ENCODE peak calls at places on chromosomes 7 and 10, in seven cellular contexts. R is prostate gland, Q is stomach, S is upper lobe of left lung, X is transverse colon, B is esophagus muscularis mucosa, P is K562. F is an unnamed sample.

GRCh38 chr7:75879771-75880184 is 944 bp downstream of the RHBDD2 start:
- DNase-seq in B (no peak), Q (no peak), S (no peak), P (no peak), X (no peak), R (no peak), F (no peak)

GRCh38 chr7:18667466-18667865 is 171.9 kb downstream of the HDAC9 start:
- DNase-seq in B (no peak), R (no peak), P (no peak), Q (no peak), S (no peak), X (no peak), F (no peak)

GRCh38 chr10:100485841-100486495 is 23.2 kb downstream of the WNT8B start:
- DNase-seq in B (no peak), P (no peak), Q (no peak), S (no peak), R (no peak), X (no peak), F (no peak)

GRCh38 chr7:142612264-142612881 is 136.9 kb upstream of the PRSS1 start:
- DNase-seq in R (no peak), S (no peak), B (no peak), X (no peak), P (no peak), Q (no peak), F (no peak)

GRCh38 chr7:55887786-55888185 is 530 bp downstream of the ZNF713 start:
- DNase-seq in R (no peak), X (no peak), Q (no peak), B (no peak), S (no peak), P (peak; percentile 30), F (no peak)

GRCh38 chr7:139848274-139848673 is 19.2 kb downstream of the TBXAS1 start:
- DNase-seq in R (no peak), P (no peak), B (no peak), S (no peak), Q (no peak), X (no peak), F (no peak)

GRCh38 chr10:122567056-122567660 is 6.6 kb downstream of the DMBT1 start:
- DNase-seq in R (no peak), S (no peak), B (no peak), Q (peak; percentile 33), X (peak; percentile 30), P (peak; percentile 43), F (peak; percentile 47)

GRCh38 chr7:128889121-128889520 is 21.4 kb downstream of the KCP start:
- DNase-seq in Q (no peak), S (no peak), B (no peak), X (no peak), R (no peak), P (no peak), F (no peak)

GRCh38 chr7:112223310-112223709 is 16.8 kb downstream of the ZNF277 start:
- DNase-seq in B (no peak), Q (no peak), S (no peak), X (no peak), P (no peak), R (no peak), F (no peak)

GRCh38 chr7:143299346-143299745 is 11.2 kb downstream of the CASP2 start:
- DNase-seq in Q (no peak), S (no peak), X (no peak), B (no peak), P (no peak), R (no peak), F (no peak)

GRCh38 chr7:75967573-75967997 is 26.8 kb downstream of the TMEM120A start:
- DNase-seq in R (no peak), P (no peak), B (no peak), Q (no peak), X (no peak), S (no peak), F (peak; percentile 91)

GRCh38 chr10:103693812-103694205 is 161.6 kb downstream of the SH3PXD2A start:
- DNase-seq in P (no peak), Q (no peak), B (no peak), S (no peak), X (no peak), R (no peak), F (no peak)

GRCh38 chr10:77029684-77030407 is 607.8 kb downstream of the KCNMA1 start:
- DNase-seq in R (no peak), Q (no peak), B (no peak), S (no peak), X (no peak), P (no peak), F (no peak)

GRCh38 chr7:135645296-135645904 is 16.9 kb upstream of the STMP1 start:
- DNase-seq in Q (no peak), X (no peak), B (no peak), P (peak; percentile 42), R (peak; percentile 20), S (no peak), F (no peak)

GRCh38 chr10:80739963-80740715 is 202.4 kb downstream of the SH2D4B start:
- DNase-seq in P (peak; percentile 69), X (no peak), S (no peak), Q (no peak), B (no peak), R (no peak), F (no peak)

GRCh38 chr7:92695308-92696261 is 105.4 kb upstream of the FAM133B start:
- DNase-seq in B (no peak), S (no peak), Q (peak; percentile 87), P (peak; percentile 19), R (peak; percentile 25), X (peak; percentile 91), F (no peak)

GRCh38 chr7:54812747-54813146 is 53.7 kb upstream of the SEC61G start:
- DNase-seq in Q (no peak), X (no peak), B (no peak), S (no peak), R (no peak), P (no peak), F (no peak)

GRCh38 chr10:5811387-5811821 is 1.8 kb downstream of the GDI2 start:
- DNase-seq in Q (no peak), X (no peak), R (no peak), S (no peak), P (no peak), B (no peak), F (no peak)

GRCh38 chr7:80641548-80641947 is 3.1 kb downstream of the CD36 start:
- DNase-seq in B (no peak), X (no peak), R (no peak), Q (no peak), S (no peak), P (no peak), F (no peak)

GRCh38 chr10:88921194-88921593 is 31.4 kb downstream of the ACTA2 start:
- DNase-seq in B (no peak), Q (no peak), P (no peak), R (no peak), X (no peak), S (no peak), F (no peak)

GRCh38 chr7:157488326-157488725 is 151.5 kb downstream of the DNAJB6 start:
- DNase-seq in P (no peak), R (no peak), X (no peak), S (peak; percentile 47), B (no peak), Q (peak; percentile 20), F (peak; percentile 35)

GRCh38 chr7:33973235-33974015 is 68.1 kb downstream of the BMPER start:
- DNase-seq in P (no peak), S (no peak), X (no peak), B (peak; percentile 83), Q (no peak), R (no peak), F (no peak)

GRCh38 chr7:87420173-87420572 is 55.3 kb downstream of the ABCB4 start:
- DNase-seq in B (no peak), R (no peak), Q (no peak), X (no peak), S (no peak), P (peak; percentile 14), F (no peak)

GRCh38 chr7:49432245-49432644 is 341.2 kb upstream of the VWC2 start:
- DNase-seq in B (no peak), Q (no peak), S (no peak), P (no peak), R (no peak), X (no peak), F (no peak)
- TF ChIP-seq POLR2AphosphoS5 in B (no peak), Q (no peak), S (no peak), P (no peak), R (no peak), X (no peak), F (no peak)

GRCh38 chr10:13994932-13995331 is 335.8 kb downstream of the FRMD4A start:
- DNase-seq in B (no peak), S (no peak), R (no peak), X (no peak), Q (no peak), P (no peak), F (no peak)
- TF ChIP-seq POLR2AphosphoS5 in B (no peak), S (no peak), R (no peak), X (no peak), Q (no peak), P (no peak), F (no peak)

DNA sequence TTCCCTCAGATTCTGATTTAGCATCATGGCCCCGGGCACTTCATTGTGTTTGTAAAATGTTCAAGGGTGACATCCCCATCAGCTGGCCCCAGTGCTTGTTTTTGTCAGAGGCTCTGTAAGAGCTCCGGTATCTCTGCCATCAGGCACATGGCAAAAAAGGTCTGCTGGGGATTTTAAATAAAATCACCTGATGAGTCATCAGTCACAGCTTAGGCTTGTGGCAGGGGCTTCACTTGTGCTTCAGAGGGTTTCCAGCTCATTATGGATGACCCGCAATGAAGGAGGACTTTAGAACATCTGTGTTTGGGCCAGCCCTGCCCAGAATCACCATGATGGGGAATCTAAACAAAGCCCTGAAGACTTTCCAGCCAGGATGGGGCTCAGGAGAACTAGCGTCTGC is 259.9 kb downstream of the ZEB1 start:
- DNase-seq in Q (no peak), S (no peak), R (no peak), P (no peak), B (no peak), X (no peak), F (no peak)
- TF ChIP-seq POLR2AphosphoS5 in Q (no peak), S (no peak), R (no peak), P (no peak), B (no peak), X (no peak), F (no peak)

GRCh38 chr7:73329861-73330581 is 2.1 kb downstream of the FKBP6 start:
- DNase-seq in B (no peak), S (no peak), Q (no peak), P (no peak), R (no peak), X (no peak), F (no peak)
- TF ChIP-seq POLR2AphosphoS5 in B (no peak), S (no peak), Q (no peak), P (no peak), R (no peak), X (no peak), F (no peak)

F was measured in sigmoid colon.